ENCODE peak calls at places on chromosome 7, in six cellular contexts. I is sciatic nerve; C is SK-MEL-5; D is aorta; E is ovary; O is stimulated activated CD4-positive, alpha-beta T cell treated with anti-CD3 and anti-CD28 coated beads, TNF-alpha, amount 100 ng/mL, for 4 hours. Q is an unnamed sample.

GRCh38 chr7:117612637-117613036 is 132.8 kb downstream of the CFTR start:
- DNase-seq in I (no peak), C (no peak), D (no peak), E (no peak), O (no peak), Q (no peak)

GRCh38 chr7:120256719-120257118 is 16.3 kb upstream of the KCND2 start:
- DNase-seq in I (no peak), C (no peak), D (no peak), E (no peak), O (no peak), Q (no peak)

GRCh38 chr7:815284-816216 is 16.7 kb upstream of the SUN1 start:
- DNase-seq in I (peak), C (peak), D (peak), E (peak), O (no peak), Q (peak)

GRCh38 chr7:24882989-24883631 is 96.9 kb downstream of the OSBPL3 start:
- DNase-seq in I (no peak), C (no peak), D (peak), E (no peak), O (no peak), Q (no peak)

GRCh38 chr7:21146642-21147423 is 281.1 kb upstream of the SP4 start:
- DNase-seq in I (no peak), C (no peak), D (no peak), E (no peak), O (no peak), Q (no peak)

GRCh38 chr7:51242007-51242691 is 74.5 kb downstream of the COBL start:
- DNase-seq in I (no peak), C (peak), D (no peak), E (no peak), O (no peak), Q (no peak)

GRCh38 chr7:27314111-27314510 is 71.5 kb downstream of the EVX1 start:
- DNase-seq in I (no peak), C (no peak), D (no peak), E (no peak), O (no peak), Q (no peak)

GRCh38 chr7:150399861-150400778 is 21.0 kb downstream of the ZNF775 start:
- DNase-seq in I (peak), C (no peak), D (no peak), E (no peak), O (no peak), Q (peak)

GRCh38 chr7:135490783-135491182 is 19.1 kb downstream of the CNOT4 start:
- DNase-seq in I (no peak), C (no peak), D (no peak), E (no peak), O (no peak), Q (no peak)

GRCh38 chr7:138662066-138663061 is 38.8 kb downstream of the SVOPL start:
- DNase-seq in I (no peak), C (no peak), D (no peak), E (no peak), O (no peak), Q (no peak)

GRCh38 chr7:83032195-83032594 is 130.5 kb downstream of the PCLO start:
- DNase-seq in I (no peak), C (no peak), D (no peak), E (no peak), O (no peak), Q (no peak)

Q was measured in kidney.